ENCODE peak calls at places on chromosomes 11 and 22, in seven cellular contexts. X is vagina; A is fibroblast of lung; O is CD8-positive, alpha-beta T cell; P is body of pancreas; F is stomach; Z is HCT116. R is an unnamed sample. For H3K27me3, the result is how much of the 10 kb centered on the place peaks cover.

GRCh38 chr22:39103431-39103830 is 6.4 kb downstream of the APOBEC3H start:
- DNase-seq in X (no peak), A (no peak), O (no peak), P (no peak), F (no peak), Z (no peak), R (no peak)

GRCh38 chr22:37283393-37283937 is 1.2 kb downstream of the CYTH4 start:
- DNase-seq in X (no peak), A (no peak), O (peak), P (no peak), F (no peak), Z (no peak), R (no peak)

GRCh38 chr11:12689029-12689755 is 15.0 kb downstream of the TEAD1 start:
- DNase-seq in X (no peak), A (no peak), O (no peak), P (no peak), F (no peak), Z (no peak), R (no peak)

GRCh38 chr11:1873048-1873812 is 18.5 kb downstream of the PRR33 start:
- DNase-seq in X (no peak), A (peak), O (no peak), P (no peak), F (no peak), Z (no peak), R (peak)

GRCh38 chr22:38733329-38734202 is 22.2 kb downstream of the SUN2 start:
- DNase-seq in X (no peak), A (peak), O (peak), P (peak), F (peak), Z (no peak), R (no peak)

GRCh38 chr22:43128928-43129424 is 14.2 kb downstream of the MCAT start:
- DNase-seq in X (no peak), A (no peak), O (no peak), P (peak), F (peak), Z (no peak), R (no peak)

GRCh38 chr11:21820176-21820575 is 372.7 kb upstream of the ANO5 start:
- DNase-seq in X (no peak), A (no peak), O (no peak), P (no peak), F (no peak), Z (no peak), R (no peak)

GRCh38 chr11:59708537-59708936 is 5.1 kb downstream of the OR10V1 start:
- DNase-seq in X (no peak), A (peak), O (no peak), P (no peak), F (no peak), Z (no peak), R (no peak)

GRCh38 chr11:71500601-71501021 is 26.5 kb upstream of the KRTAP5-7 start:
- DNase-seq in X (no peak), A (no peak), O (no peak), P (no peak), F (peak), Z (peak), R (no peak)

DNA sequence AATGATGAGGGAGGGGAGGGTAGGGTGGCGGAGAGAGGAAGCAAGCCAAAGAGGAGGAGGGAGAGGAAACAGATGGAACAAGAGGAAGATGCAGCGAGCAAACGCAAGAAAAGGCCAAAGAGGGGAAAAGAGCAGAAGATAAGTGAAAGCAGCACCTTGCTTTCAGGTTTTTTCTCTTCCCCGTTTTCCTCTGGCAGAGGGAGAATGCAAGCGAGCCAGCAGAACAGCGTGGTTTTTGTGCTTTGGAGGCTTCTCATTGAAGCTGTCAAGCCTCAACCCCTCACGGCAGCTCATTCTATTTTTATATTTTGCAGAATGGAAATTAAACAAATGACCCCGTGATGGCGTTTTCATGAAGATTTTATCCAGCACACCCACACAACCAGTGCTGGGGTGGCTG is 67.1 kb upstream of the GRAMD1B start:
- DNase-seq in X (no peak), A (no peak), O (no peak), P (no peak), F (no peak), Z (no peak), R (no peak)
- H3K4me3 ChIP-seq in X (no peak), A (no peak), O (no peak), P (no peak), F (no peak), Z (no peak), R (no peak)

GRCh38 chr11:116226731-116227130 is 546.1 kb downstream of the BUD13 start:
- DNase-seq in X (no peak), A (no peak), O (no peak), P (no peak), F (no peak), Z (no peak), R (no peak)

GRCh38 chr11:116225236-116225635 is 547.6 kb downstream of the BUD13 start:
- DNase-seq in X (no peak), A (peak), O (no peak), P (no peak), F (no peak), Z (no peak), R (no peak)

GRCh38 chr11:116225784-116226410 is 546.9 kb downstream of the BUD13 start:
- DNase-seq in X (no peak), A (peak), O (no peak), P (no peak), F (no peak), Z (no peak), R (no peak)

GRCh38 chr11:116224154-116224888 is 548.5 kb downstream of the BUD13 start:
- DNase-seq in X (no peak), A (peak), O (peak), P (peak), F (peak), Z (peak), R (no peak)

DNA sequence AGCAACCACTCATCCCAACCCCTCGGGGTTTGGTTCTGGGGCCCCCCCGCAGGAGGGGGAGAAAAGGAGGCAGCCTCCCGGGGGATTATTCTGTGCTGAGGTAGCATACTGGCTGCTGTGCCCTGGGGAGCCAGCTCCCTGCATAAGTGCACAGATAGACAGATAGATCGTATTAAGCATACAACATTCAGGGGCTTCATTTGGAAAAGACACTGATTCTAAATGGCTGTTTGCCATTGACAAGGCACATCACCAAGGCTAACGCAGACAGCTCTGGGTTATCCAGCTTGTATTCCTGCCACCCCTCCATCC is 547.9 kb downstream of the BUD13 start:
- DNase-seq in X (no peak), A (no peak), O (no peak), P (no peak), F (no peak), Z (no peak), R (no peak)
- H3K27me3 ChIP-seq in X (under half), A (under half), O (under half), P (under half), F (under half), Z (under half), R (under half)

GRCh38 chr11:96156379-96156722 is 186.6 kb downstream of the MAML2 start:
- DNase-seq in X (no peak), A (no peak), O (no peak), P (no peak), F (no peak), Z (no peak), R (no peak)

GRCh38 chr11:96154802-96155520 is 188.0 kb downstream of the MAML2 start:
- DNase-seq in X (no peak), A (peak), O (no peak), P (no peak), F (no peak), Z (no peak), R (no peak)

GRCh38 chr11:96157517-96157873 is 185.5 kb downstream of the MAML2 start:
- DNase-seq in X (no peak), A (no peak), O (no peak), P (no peak), F (no peak), Z (no peak), R (no peak)

GRCh38 chr11:96158126-96158525 is 184.9 kb downstream of the MAML2 start:
- DNase-seq in X (no peak), A (no peak), O (no peak), P (no peak), F (no peak), Z (no peak), R (no peak)

DNA sequence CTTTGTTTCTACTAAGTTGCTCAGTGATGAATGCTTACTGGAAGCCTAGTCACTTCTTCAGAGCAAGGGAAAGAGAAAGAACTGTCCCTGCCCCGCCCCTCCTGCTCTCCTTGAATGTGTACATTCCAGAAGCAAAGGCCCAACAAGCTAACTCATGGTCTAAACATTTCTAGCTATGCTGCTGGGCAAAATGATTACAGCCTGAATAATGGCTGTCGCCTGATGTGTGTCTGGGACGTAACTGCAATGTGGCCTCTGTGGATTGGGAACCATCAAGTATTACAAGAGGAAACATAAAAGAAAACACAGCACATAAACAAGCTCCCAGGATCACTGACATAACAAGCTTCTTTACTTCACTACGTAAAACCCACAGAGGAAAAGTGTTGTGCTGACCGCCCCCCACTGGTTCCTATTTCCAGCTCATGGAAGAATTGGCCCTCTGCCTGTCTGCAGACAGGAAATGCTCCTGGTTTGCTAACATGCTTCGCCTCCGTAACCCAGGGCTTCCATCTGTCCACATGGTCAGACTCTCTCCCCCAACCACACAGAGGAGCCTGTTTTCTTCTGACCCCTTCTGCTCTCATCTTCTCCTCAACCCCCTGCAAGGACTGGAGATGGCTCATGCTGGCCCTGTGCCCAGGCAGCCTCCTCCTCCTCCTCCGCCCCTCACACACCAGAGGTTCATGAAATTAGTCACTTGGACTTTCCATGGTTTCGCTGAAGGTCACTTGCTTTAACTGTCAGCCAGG is 187.2 kb downstream of the MAML2 start:
- DNase-seq in X (no peak), A (peak), O (no peak), P (peak), F (peak), Z (peak), R (peak)
- TF ChIP-seq CTCF in X (no peak), A (peak), O (no peak), P (no peak), F (no peak), Z (peak), R (peak)

GRCh38 chr11:133950874-133951483 is 5.8 kb downstream of the IGSF9B start:
- DNase-seq in X (no peak), A (no peak), O (no peak), P (no peak), F (no peak), Z (no peak), R (no peak)
- H3K4me3 ChIP-seq in X (peak), A (no peak), O (no peak), P (no peak), F (peak), Z (no peak), R (peak)

GRCh38 chr22:20427945-20428417 is 9.6 kb downstream of the SCARF2 start:
- DNase-seq in X (no peak), A (no peak), O (no peak), P (no peak), F (no peak), Z (no peak), R (no peak)
- H3K27me3 ChIP-seq in X (under half), A (under half), O (under half), P (under half), F (half or more), Z (under half), R (under half)

GRCh38 chr11:124152770-124153407 is 30.3 kb upstream of the OR10D3 start:
- DNase-seq in X (no peak), A (no peak), O (no peak), P (no peak), F (no peak), Z (no peak), R (no peak)
- TF ChIP-seq CTCF in X (no peak), A (peak), O (no peak), P (no peak), F (no peak), Z (peak), R (no peak)

GRCh38 chr11:57903441-57904123 is 120.1 kb upstream of the OR9Q1 start:
- DNase-seq in X (no peak), A (peak), O (peak), P (peak), F (peak), Z (peak), R (peak)

GRCh38 chr11:57901756-57902155 is 121.9 kb upstream of the OR9Q1 start:
- DNase-seq in X (no peak), A (no peak), O (no peak), P (no peak), F (no peak), Z (no peak), R (no peak)

GRCh38 chr11:57905439-57905838 is 118.2 kb upstream of the OR9Q1 start:
- DNase-seq in X (no peak), A (no peak), O (no peak), P (no peak), F (no peak), Z (no peak), R (no peak)

GRCh38 chr11:57903011-57903410 is 120.7 kb upstream of the OR9Q1 start:
- DNase-seq in X (no peak), A (no peak), O (no peak), P (no peak), F (no peak), Z (no peak), R (no peak)

GRCh38 chr11:57904369-57904768 is 119.3 kb upstream of the OR9Q1 start:
- DNase-seq in X (no peak), A (no peak), O (no peak), P (no peak), F (no peak), Z (no peak), R (no peak)
- H3K4me3 ChIP-seq in X (no peak), A (no peak), O (no peak), P (no peak), F (no peak), Z (no peak), R (no peak)

DNA sequence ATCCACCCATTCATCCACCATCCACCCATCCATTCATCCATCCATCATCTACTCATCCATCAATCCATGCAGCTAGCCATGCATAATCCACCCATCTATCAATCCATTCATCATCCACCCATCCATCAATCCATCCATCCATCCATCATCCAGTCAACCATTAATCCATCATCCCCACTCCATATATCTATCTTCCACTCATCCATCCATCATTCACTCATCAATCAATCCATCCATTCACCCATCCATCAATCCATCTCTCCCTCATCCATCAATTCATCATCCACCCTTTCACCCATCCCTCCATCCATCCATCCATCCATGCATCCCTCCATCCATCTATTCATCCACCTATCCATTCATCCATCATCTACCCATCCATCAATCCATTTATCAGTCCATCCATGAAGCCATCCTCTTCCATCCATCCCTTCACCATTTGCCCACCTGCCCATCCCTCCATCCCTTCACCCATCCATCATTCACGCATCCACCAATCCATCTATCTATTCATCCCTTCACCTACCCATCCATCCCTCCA is 689.4 kb downstream of the BRD1 start:
- DNase-seq in X (peak), A (no peak), O (no peak), P (no peak), F (no peak), Z (no peak), R (no peak)
- H3K27me3 ChIP-seq in X (under half), A (under half), O (under half), P (under half), F (under half), Z (half or more), R (under half)

GRCh38 chr11:10522276-10522675 is 18.7 kb downstream of the RNF141 start:
- DNase-seq in X (no peak), A (no peak), O (no peak), P (no peak), F (no peak), Z (no peak), R (no peak)

GRCh38 chr11:10520562-10520961 is 20.4 kb downstream of the RNF141 start:
- DNase-seq in X (no peak), A (no peak), O (no peak), P (no peak), F (no peak), Z (no peak), R (no peak)

GRCh38 chr11:10518891-10519290 is 22.1 kb downstream of the RNF141 start:
- DNase-seq in X (no peak), A (no peak), O (no peak), P (no peak), F (no peak), Z (no peak), R (no peak)

GRCh38 chr11:10518123-10518522 is 22.9 kb downstream of the RNF141 start:
- DNase-seq in X (no peak), A (no peak), O (no peak), P (no peak), F (no peak), Z (no peak), R (no peak)

GRCh38 chr11:10519630-10520029 is 21.4 kb downstream of the RNF141 start:
- DNase-seq in X (no peak), A (no peak), O (no peak), P (no peak), F (no peak), Z (no peak), R (no peak)
- TF ChIP-seq CTCF in X (no peak), A (no peak), O (no peak), P (no peak), F (no peak), Z (no peak), R (no peak)

R was measured in kidney epithelial cell.